ENCODE peak calls at places on chromosomes 3 and 15, in nine cellular contexts. A is lower leg skin; W is HuH-7.5; K is stimulated activated naive CD4-positive, alpha-beta T cell treated with Interleukin-2 at 50 U/mL for 16 hours; Q is stimulated activated CD4-positive, alpha-beta T cell treated with anti-CD3 and anti-CD28 coated beads, Interleukin-1b, Interleukin-23, amount 100 ng/mL, for 4 hours; Y is RPMI7951; D is amygdala; S is ACHN; B is ecto neural progenitor cell. C is an unnamed sample.

GRCh38 chr3:193552911-193553310 is 1.8 kb downstream of the ATP13A4 start:
- DNase-seq in B (no peak), S (no peak), Y (no peak), Q (no peak), W (no peak), K (no peak), D (no peak), A (no peak), C (no peak)

GRCh38 chr3:49260711-49261357 is 16.2 kb downstream of the C3orf62 start:
- DNase-seq in S (no peak), W (no peak), K (no peak), A (no peak), Q (no peak), D (no peak), Y (no peak), B (no peak), C (no peak)

GRCh38 chr15:36612063-36612788 is 32.8 kb downstream of the CDIN1 start:
- DNase-seq in K (no peak), D (no peak), A (no peak), W (no peak), S (no peak), B (no peak), Q (no peak), Y (peak; percentile 88), C (no peak)

GRCh38 chr3:14467723-14468620 is 65.6 kb downstream of the SLC6A6 start:
- DNase-seq in Y (peak; percentile 42), W (peak; percentile 97), B (peak; percentile 74), S (peak; percentile 23), A (no peak), Q (peak; percentile 40), K (peak; percentile 10), D (peak; percentile 13), C (no peak)

GRCh38 chr3:41290736-41291135 is 91.4 kb downstream of the CTNNB1 start:
- DNase-seq in Q (no peak), K (no peak), B (no peak), Y (no peak), S (no peak), W (no peak), D (no peak), A (no peak), C (no peak)

GRCh38 chr15:91915576-91915975 is 62.1 kb downstream of the SLCO3A1 start:
- DNase-seq in K (no peak), B (no peak), W (no peak), Y (no peak), A (peak; percentile 66), S (no peak), D (no peak), Q (no peak), C (no peak)

GRCh38 chr3:78003090-78003489 is 963.2 kb downstream of the ROBO2 start:
- DNase-seq in W (no peak), B (no peak), Q (no peak), Y (peak; percentile 3), D (no peak), A (no peak), S (no peak), K (no peak), C (no peak)

GRCh38 chr15:68985361-68985891 is 29.1 kb upstream of the NOX5 start:
- DNase-seq in Q (no peak), B (no peak), A (no peak), Y (no peak), S (no peak), W (no peak), K (no peak), D (no peak), C (no peak)

GRCh38 chr3:64759811-64760210 is 72.0 kb upstream of the ADAMTS9 start:
- DNase-seq in Q (no peak), K (no peak), B (no peak), Y (no peak), W (no peak), D (no peak), S (no peak), A (no peak), C (no peak)

GRCh38 chr15:51955514-51955913 is 16.1 kb downstream of the LEO1 start:
- DNase-seq in W (no peak), A (no peak), B (no peak), Q (no peak), S (no peak), K (no peak), Y (no peak), D (no peak), C (no peak)

GRCh38 chr3:151100076-151100475 is 14.6 kb downstream of the MED12L start:
- DNase-seq in Y (no peak), B (peak; percentile 13), D (no peak), W (no peak), K (no peak), A (no peak), S (no peak), Q (no peak), C (no peak)

GRCh38 chr3:109071349-109072142 is 46.4 kb downstream of the MORC1 start:
- DNase-seq in K (no peak), Q (no peak), W (no peak), B (no peak), D (no peak), A (no peak), S (no peak), Y (no peak), C (no peak)

GRCh38 chr3:147423601-147424324 is 14.6 kb downstream of the ZIC1 start:
- DNase-seq in B (no peak), W (peak; percentile 56), D (no peak), K (no peak), A (no peak), Q (no peak), S (no peak), Y (no peak), C (no peak)

GRCh38 chr3:36969540-36970432 is 23.1 kb downstream of the EPM2AIP1 start:
- DNase-seq in W (no peak), Y (peak; percentile 58), D (peak; percentile 10), A (peak; percentile 74), K (peak; percentile 19), B (peak; percentile 78), S (peak; percentile 54), Q (no peak), C (peak; percentile 39)